ENCODE peak calls at places on chromosomes 6 and 20, in six cellular contexts. J is SK-N-SH, H is A673, A is Panc1, T is cardiac muscle cell, Q is colonic mucosa. S is an unnamed sample.

GRCh38 chr6:4608361-4609115 is 167.7 kb upstream of the CDYL start:
- DNase-seq in Q (no peak), T (no peak), J (no peak), A (no peak), H (no peak), S (no peak)

GRCh38 chr6:20554817-20555216 is 20.6 kb downstream of the CDKAL1 start:
- DNase-seq in T (no peak), A (no peak), Q (no peak), H (no peak), J (no peak), S (no peak)

GRCh38 chr20:45828589-45828988 is 1.5 kb upstream of the TNNC2 start:
- DNase-seq in Q (no peak), H (no peak), J (no peak), A (no peak), T (peak; percentile 86), S (no peak)

GRCh38 chr6:13014551-13015378 is 298.2 kb downstream of the PHACTR1 start:
- DNase-seq in J (peak; percentile 78), Q (no peak), T (peak; percentile 53), A (no peak), H (no peak), S (peak; percentile 88)

GRCh38 chr6:169342655-169343054 is 89.0 kb upstream of the THBS2 start:
- DNase-seq in A (no peak), T (no peak), J (no peak), H (no peak), Q (no peak), S (no peak)

GRCh38 chr20:853406-853996 is 20.0 kb downstream of the FAM110A start:
- DNase-seq in Q (no peak), J (no peak), H (no peak), T (no peak), A (no peak), S (no peak)

GRCh38 chr6:4930025-4930692 is 73.7 kb downstream of the RPP40 start:
- DNase-seq in H (peak; percentile 68), T (peak; percentile 24), J (no peak), Q (no peak), A (no peak), S (no peak)

GRCh38 chr6:108337721-108338120 is 42.9 kb downstream of the AFG1L start:
- DNase-seq in H (no peak), T (no peak), A (no peak), Q (no peak), J (no peak), S (no peak)

GRCh38 chr6:168121308-168121665 is 42.3 kb upstream of the FRMD1 start:
- DNase-seq in A (no peak), Q (no peak), J (peak; percentile 4), H (no peak), T (no peak), S (no peak)

GRCh38 chr6:138677538-138677937 is 96.0 kb upstream of the CCDC28A start:
- DNase-seq in J (no peak), Q (no peak), A (no peak), H (no peak), T (no peak), S (no peak)

GRCh38 chr6:15246217-15247211 is 645 bp downstream of the JARID2 start:
- DNase-seq in H (peak; percentile 35), J (no peak), A (no peak), Q (peak; percentile 31), T (no peak), S (no peak)

GRCh38 chr6:15249371-15250019 is 3.6 kb downstream of the JARID2 start:
- DNase-seq in H (no peak), T (no peak), J (no peak), A (no peak), Q (no peak), S (no peak)

GRCh38 chr6:15247214-15247749 is 1.4 kb downstream of the JARID2 start:
- DNase-seq in T (no peak), H (no peak), J (no peak), A (no peak), Q (no peak), S (no peak)

GRCh38 chr6:15248451-15249370 is 2.8 kb downstream of the JARID2 start:
- DNase-seq in Q (peak; percentile 98), H (peak; percentile 98), J (peak; percentile 96), T (peak; percentile 93), A (peak; percentile 33), S (peak; percentile 96)

DNA sequence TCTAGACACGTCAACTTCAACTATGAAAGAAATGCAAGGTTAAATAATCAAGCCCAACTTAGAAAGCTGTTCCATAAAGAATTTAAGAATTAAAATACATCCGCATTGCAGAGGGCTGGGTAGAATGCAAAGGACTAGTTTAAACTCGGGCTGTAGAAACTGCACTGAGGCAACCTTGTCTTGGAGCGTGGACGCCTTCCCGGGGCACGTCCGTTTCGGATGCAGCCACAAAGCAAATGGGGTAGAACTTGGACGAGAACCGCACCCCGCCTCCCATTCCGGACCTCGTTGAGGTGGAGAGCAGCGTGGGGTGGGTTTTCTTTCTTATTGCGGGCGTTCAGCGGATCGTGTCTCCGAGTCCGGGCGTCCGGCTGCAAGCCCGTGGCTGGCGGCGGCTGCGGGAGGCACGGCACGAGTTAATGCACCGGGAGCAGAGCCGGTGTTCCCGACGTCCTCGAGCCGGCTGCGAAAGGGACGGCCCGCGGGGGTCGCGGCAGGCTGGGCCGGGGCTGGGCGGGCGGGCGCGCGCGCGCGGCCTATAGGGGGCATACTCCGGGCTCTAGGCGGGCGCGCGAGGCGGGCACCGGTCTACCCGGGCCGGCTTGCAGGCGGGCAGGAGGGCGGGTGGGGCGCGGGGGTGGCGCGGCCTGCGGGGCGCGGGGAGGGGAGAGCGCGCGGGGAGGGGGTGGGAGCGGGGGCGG is 2.0 kb downstream of the JARID2 start:
- DNase-seq in H (peak; percentile 71), J (peak; percentile 87), T (peak; percentile 76), Q (peak; percentile 68), A (no peak), S (peak; percentile 88)
- H3K27ac ChIP-seq in H (peak overlapping the region; percentile 96), J (peak overlapping the region; percentile 76), T (peak overlapping the region; percentile 70), Q (peak overlapping the region; percentile 82), A (peak overlapping the region; percentile 66), S (peak overlapping the region; percentile 69)

DNA sequence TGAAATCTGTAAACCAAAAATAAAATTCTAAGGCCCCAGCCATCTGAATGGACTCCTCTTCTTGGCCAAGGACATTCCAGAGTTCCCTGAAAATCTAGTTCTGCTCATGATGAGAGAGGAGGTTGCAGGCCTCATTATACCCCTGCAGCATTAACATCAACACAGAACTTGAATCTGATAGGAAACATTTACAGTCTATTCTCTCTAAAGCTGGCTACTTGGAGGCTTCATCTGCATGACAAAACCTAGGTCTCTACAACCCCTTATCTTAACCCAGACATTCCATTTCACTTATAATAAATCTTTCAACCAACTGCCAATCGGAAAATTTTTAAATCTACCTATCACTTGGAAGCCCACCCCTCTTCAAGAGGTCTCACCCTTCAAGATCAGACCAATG is 15.7 kb downstream of the RTN4IP1 start:
- DNase-seq in T (no peak), A (no peak), Q (no peak), J (no peak), H (no peak), S (no peak)
- H3K4me3 ChIP-seq in T (no peak overlapping the region), A (no peak overlapping the region), Q (no peak overlapping the region), J (no peak overlapping the region), H (no peak overlapping the region), S (no peak overlapping the region)

GRCh38 chr6:89638320-89639195 is at the start of gene LYRM2:
- DNase-seq in H (peak; percentile 96), J (peak; percentile 93), Q (peak; percentile 96), T (peak; percentile 96), A (peak; percentile 81), S (peak; percentile 97)

GRCh38 chr6:89643411-89643810 is 4.9 kb upstream of the LYRM2 start:
- DNase-seq in J (no peak), Q (no peak), A (no peak), H (no peak), T (no peak), S (no peak)

GRCh38 chr6:89637960-89638319 is 607 bp downstream of the LYRM2 start:
- DNase-seq in A (no peak), J (no peak), T (no peak), Q (peak; percentile 20), H (no peak), S (no peak)

GRCh38 chr6:89644864-89645263 is 6.3 kb upstream of the LYRM2 start:
- DNase-seq in J (no peak), H (no peak), A (no peak), Q (no peak), T (no peak), S (no peak)

DNA sequence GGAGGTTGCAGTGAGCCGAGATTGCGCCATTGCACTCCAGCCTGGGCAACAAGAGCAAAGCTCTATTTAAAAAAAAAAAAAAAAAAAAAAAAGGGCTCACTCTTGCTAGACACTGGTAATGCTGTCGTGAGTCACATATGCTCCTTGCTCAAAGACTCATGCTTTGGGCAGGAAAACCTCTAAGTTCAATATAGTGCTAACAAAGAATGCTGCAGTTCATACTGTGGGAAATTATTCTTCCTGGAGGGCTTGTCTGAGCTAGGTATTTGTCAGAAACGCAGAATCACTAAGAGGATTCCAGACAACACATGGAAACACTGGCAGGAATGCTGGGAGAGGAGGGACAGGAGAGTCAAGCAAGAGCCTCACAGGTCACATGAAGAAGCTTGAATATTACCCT is 2.3 kb upstream of the LYRM2 start:
- DNase-seq in Q (no peak), J (no peak), H (no peak), T (no peak), A (no peak), S (no peak)
- TF ChIP-seq CTCF in Q (no peak), J (no peak), H (no peak), T (no peak), A (no peak), S (no peak)

GRCh38 chr6:140546640-140547039 is 1172.2 kb upstream of the CITED2 start:
- DNase-seq in A (no peak), Q (no peak), J (no peak), H (no peak), T (no peak), S (no peak)
- H3K27ac ChIP-seq in A (no peak overlapping the region), Q (no peak overlapping the region), J (no peak overlapping the region), H (no peak overlapping the region), T (no peak overlapping the region), S (no peak overlapping the region)

S was measured in endodermal cell.